ENCODE peak calls at places on chromosomes 16 and 17, in ten cellular contexts. U, I, O, W, D, N, C, A, T and M are unnamed samples.

GRCh38 chr16:1710811-1711507 is 5.0 kb downstream of the MAPK8IP3 start:
- DNase-seq in O (no peak), C (no peak), U (no peak), T (no peak), A (no peak), N (no peak), I (no peak), W (no peak), D (no peak), M (no peak)

GRCh38 chr17:45367216-45367615 is 50.4 kb upstream of the MAP3K14 start:
- DNase-seq in I (no peak), D (no peak), U (peak), O (no peak), A (no peak), T (no peak), C (no peak), N (peak), W (no peak), M (no peak)

GRCh38 chr17:77366558-77367245 is 225.9 kb downstream of the SEC14L1 start:
- DNase-seq in U (no peak), D (no peak), I (peak), N (no peak), O (no peak), T (no peak), C (no peak), W (peak), A (no peak), M (no peak)

GRCh38 chr17:70327723-70328122 is 158.4 kb downstream of the KCNJ2 start:
- DNase-seq in C (no peak), U (no peak), W (no peak), O (peak), D (no peak), T (no peak), N (no peak), A (no peak), I (peak), M (no peak)

GRCh38 chr16:67278773-67279295 is 498 bp upstream of the PLEKHG4 start:
- DNase-seq in I (peak), A (no peak), C (no peak), U (no peak), N (peak), O (peak), T (peak), W (peak), D (peak), M (peak)

GRCh38 chr17:48047113-48047740 is 932 bp upstream of the NFE2L1 start:
- DNase-seq in I (no peak), O (no peak), U (no peak), N (no peak), A (no peak), W (no peak), T (no peak), C (no peak), D (no peak), M (no peak)

GRCh38 chr16:88681709-88682451 is 4.4 kb downstream of the SNAI3 start:
- DNase-seq in C (peak), W (peak), O (no peak), I (no peak), N (no peak), A (no peak), U (no peak), D (no peak), T (no peak), M (no peak)

GRCh38 chr16:64878964-64879363 is 242.9 kb downstream of the CDH11 start:
- DNase-seq in W (no peak), O (no peak), U (no peak), T (peak), I (no peak), N (no peak), C (no peak), A (no peak), D (no peak), M (no peak)

GRCh38 chr17:12549499-12549901 is 116.2 kb upstream of the MYOCD start:
- DNase-seq in C (no peak), A (peak), N (no peak), T (no peak), D (no peak), O (no peak), W (no peak), U (no peak), I (no peak), M (no peak)

GRCh38 chr16:65546353-65546791 is 424.5 kb upstream of the CDH11 start:
- DNase-seq in C (no peak), U (no peak), N (no peak), W (no peak), I (no peak), D (no peak), A (peak), T (peak), O (no peak), M (no peak)

GRCh38 chr17:9371019-9371418 is 204.6 kb downstream of the STX8 start:
- DNase-seq in W (no peak), I (no peak), T (no peak), A (peak), C (no peak), N (no peak), U (no peak), O (peak), D (peak), M (no peak)

GRCh38 chr17:81870978-81871386 is at the start of gene ARHGDIA:
- DNase-seq in D (no peak), W (no peak), A (no peak), T (no peak), C (no peak), O (no peak), N (peak), U (peak), I (no peak), M (no peak)

GRCh38 chr16:19375561-19376158 is 42.0 kb upstream of the TMC5 start:
- DNase-seq in C (peak), O (peak), T (peak), W (peak), A (peak), N (peak), U (peak), I (peak), D (peak), M (peak)

GRCh38 chr17:16521070-16521727 is 29.2 kb upstream of the LRRC75A start:
- DNase-seq in D (peak), I (peak), U (peak), O (peak), W (peak), C (peak), N (peak), A (peak), T (peak), M (peak)

GRCh38 chr17:44804301-44805061 is 25.6 kb downstream of the GJC1 start:
- DNase-seq in T (no peak), I (peak), O (no peak), C (no peak), A (peak), U (no peak), N (no peak), D (no peak), W (no peak), M (no peak)

GRCh38 chr17:57107498-57108101 is 22.6 kb downstream of the AKAP1 start:
- DNase-seq in O (peak), C (no peak), I (no peak), T (no peak), U (no peak), N (no peak), D (no peak), A (no peak), W (no peak), M (peak)